ENCODE peak calls at places on chromosome 1, in nine cellular contexts. C, M, G, H, E, O, F, P and Y are unnamed samples.

GRCh38 chr1:236307437-236307836 is 25.7 kb upstream of the ERO1B start:
- DNase-seq in H (no peak), F (no peak), O (no peak), P (no peak), M (no peak), E (no peak), G (no peak), C (no peak), Y (no peak)

GRCh38 chr1:155186266-155186954 is 12.8 kb downstream of the TRIM46 start:
- DNase-seq in C (no peak), P (no peak), M (no peak), H (no peak), O (no peak), E (no peak), F (no peak), G (peak; percentile 3), Y (peak; percentile 47)

GRCh38 chr1:159856576-159856975 is 5.9 kb downstream of the VSIG8 start:
- DNase-seq in E (no peak), H (no peak), O (no peak), G (no peak), P (no peak), C (no peak), F (no peak), M (no peak), Y (no peak)

GRCh38 chr1:53559854-53560571 is 100.8 kb downstream of the DMRTB1 start:
- DNase-seq in O (no peak), H (no peak), C (no peak), F (no peak), E (no peak), P (no peak), G (no peak), M (no peak), Y (no peak)

GRCh38 chr1:242030071-242030470 is 31.2 kb upstream of the MAP1LC3C start:
- DNase-seq in P (no peak), H (no peak), M (no peak), G (no peak), C (no peak), O (no peak), E (no peak), F (no peak), Y (no peak)

GRCh38 chr1:19495816-19496528 is 10.6 kb upstream of the CAPZB start:
- DNase-seq in H (no peak), E (no peak), M (no peak), P (peak; percentile 56), O (no peak), C (no peak), G (no peak), F (peak; percentile 33), Y (no peak)

GRCh38 chr1:236394905-236395779 is 1.1 kb downstream of the EDARADD start:
- DNase-seq in M (no peak), F (no peak), H (no peak), C (no peak), O (no peak), P (peak; percentile 3), G (peak; percentile 16), E (peak; percentile 9), Y (peak; percentile 14)

GRCh38 chr1:2251363-2251762 is 23.2 kb downstream of the SKI start:
- DNase-seq in H (no peak), E (no peak), F (no peak), M (no peak), C (no peak), O (no peak), G (no peak), P (no peak), Y (no peak)

GRCh38 chr1:22024485-22025367 is 23.3 kb downstream of the CELA3A start:
- DNase-seq in H (peak; percentile 83), O (peak; percentile 54), C (no peak), E (peak; percentile 83), P (peak; percentile 86), M (peak; percentile 65), G (peak; percentile 33), F (peak; percentile 84), Y (no peak)

GRCh38 chr1:22021061-22021460 is 19.6 kb downstream of the CELA3A start:
- DNase-seq in E (no peak), H (no peak), O (no peak), G (no peak), P (no peak), F (no peak), C (no peak), M (no peak), Y (no peak)

DNA sequence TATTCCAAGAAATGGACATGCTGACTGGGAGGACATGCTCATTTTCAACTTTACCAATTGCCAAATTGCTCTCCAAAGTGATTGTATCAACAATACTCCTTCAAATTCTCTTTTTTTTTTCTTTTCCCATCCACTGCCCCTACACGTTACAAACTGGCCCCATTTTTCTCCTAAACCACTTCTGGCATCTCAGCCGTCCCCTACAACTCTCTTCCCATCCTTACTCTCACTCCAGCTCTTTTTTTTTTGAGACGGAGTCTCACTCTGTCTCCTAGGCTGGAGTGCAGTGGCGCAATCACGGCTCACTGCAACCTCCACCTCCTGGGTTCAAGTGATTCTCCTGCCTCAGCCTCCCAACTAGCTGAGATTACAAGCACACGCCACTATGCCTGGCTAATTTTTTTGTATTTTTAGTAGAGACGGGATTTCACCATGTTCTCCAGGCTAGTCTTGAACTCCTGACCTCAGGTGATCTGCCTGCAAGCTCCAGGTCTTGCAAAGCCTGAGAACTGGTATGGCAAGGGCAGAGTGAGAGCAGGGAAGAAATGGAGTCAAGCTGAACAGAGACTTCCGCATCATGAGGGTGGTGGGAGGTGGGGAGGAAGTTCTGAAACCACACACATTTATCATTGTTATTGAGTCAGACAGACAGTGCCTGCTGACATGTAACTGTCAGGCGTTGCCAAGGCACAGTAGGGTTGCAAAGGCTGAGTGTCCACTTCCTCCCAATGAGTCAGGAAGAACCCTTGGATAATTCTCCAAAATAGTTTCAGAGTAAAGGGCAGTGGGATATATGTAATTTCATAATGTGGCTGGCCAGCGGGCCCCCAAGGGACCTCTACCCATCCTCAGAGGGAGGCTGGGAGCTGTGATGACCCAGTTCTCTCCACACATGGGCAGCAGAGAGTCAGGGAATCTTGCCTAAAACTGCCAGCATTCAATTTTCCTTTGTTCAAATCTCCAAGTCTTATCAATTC is 17.4 kb downstream of the CELA3A start:
- DNase-seq in G (no peak), P (peak; percentile 81), H (no peak), F (peak; percentile 77), E (peak; percentile 95), M (no peak), O (no peak), C (peak; percentile 84), Y (peak; percentile 72)
- TF ChIP-seq CTCF in G (no peak), P (peak; percentile 53), H (peak; percentile 14), F (peak; percentile 61), E (peak; percentile 62), M (no peak), O (peak; percentile 52), C (peak; percentile 70), Y (no peak)

GRCh38 chr1:80534606-80535360 is 1266.0 kb upstream of the ADGRL2 start:
- DNase-seq in G (no peak), P (no peak), H (no peak), F (no peak), E (peak; percentile 8), O (peak; percentile 55), C (no peak), M (no peak), Y (peak; percentile 33)
- TF ChIP-seq CTCF in G (no peak), P (no peak), H (no peak), F (no peak), E (no peak), O (no peak), C (no peak), M (no peak), Y (no peak)

GRCh38 chr1:119987689-119988088 is 81.8 kb downstream of the NOTCH2 start:
- DNase-seq in P (no peak), G (no peak), H (no peak), C (no peak), O (no peak), E (no peak), M (no peak), F (no peak), Y (no peak)

GRCh38 chr1:119987112-119987511 is 82.3 kb downstream of the NOTCH2 start:
- DNase-seq in C (no peak), E (peak; percentile 98), P (peak; percentile 92), G (no peak), O (no peak), H (peak; percentile 3), M (peak; percentile 30), F (peak; percentile 87), Y (no peak)

GRCh38 chr1:119986007-119986497 is 83.4 kb downstream of the NOTCH2 start:
- DNase-seq in M (no peak), C (no peak), P (no peak), G (no peak), O (no peak), F (no peak), E (no peak), H (no peak), Y (no peak)

GRCh38 chr1:119984771-119985170 is 84.7 kb downstream of the NOTCH2 start:
- DNase-seq in P (no peak), F (no peak), M (no peak), O (no peak), G (no peak), H (no peak), C (no peak), E (no peak), Y (no peak)

DNA sequence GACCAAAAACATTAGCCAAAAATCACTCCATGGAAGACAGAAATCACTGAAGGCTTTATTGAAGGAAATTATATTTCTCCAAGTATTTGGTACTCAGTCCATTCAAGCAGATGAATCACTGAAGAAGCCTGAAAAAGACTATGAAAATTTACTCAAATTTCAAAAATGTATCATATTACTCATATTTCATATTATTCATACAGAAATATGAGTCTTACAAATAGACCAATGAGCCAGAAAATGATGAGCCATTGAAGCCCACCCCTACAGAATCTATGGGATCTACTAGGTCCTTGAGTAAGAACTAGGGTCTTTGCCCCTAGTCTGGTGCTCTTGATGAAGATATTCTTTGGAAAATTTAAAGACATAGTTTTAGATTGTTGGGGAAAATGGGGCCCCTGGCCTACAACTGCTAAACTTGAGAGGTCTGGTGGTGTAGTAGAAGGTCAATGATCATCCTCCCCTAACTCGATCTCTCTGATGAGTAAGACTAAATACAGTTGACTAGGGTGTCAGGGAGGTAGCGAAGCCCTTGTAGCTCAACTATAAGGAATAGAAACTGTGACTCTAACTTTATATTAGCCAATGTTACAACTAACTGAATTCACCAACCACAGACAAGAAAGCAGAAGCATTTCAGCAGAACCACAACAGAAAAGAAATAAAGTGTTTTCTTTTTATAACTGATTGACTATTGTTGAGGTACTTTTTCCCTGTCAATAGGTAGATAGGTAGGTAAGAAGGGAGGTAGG is 81.0 kb downstream of the NOTCH2 start:
- DNase-seq in P (no peak), G (no peak), H (no peak), C (no peak), M (no peak), F (no peak), O (no peak), E (peak; percentile 70), Y (no peak)
- TF ChIP-seq CTCF in P (no peak), G (no peak), H (no peak), C (no peak), M (no peak), F (no peak), O (no peak), E (no peak), Y (no peak)

DNA sequence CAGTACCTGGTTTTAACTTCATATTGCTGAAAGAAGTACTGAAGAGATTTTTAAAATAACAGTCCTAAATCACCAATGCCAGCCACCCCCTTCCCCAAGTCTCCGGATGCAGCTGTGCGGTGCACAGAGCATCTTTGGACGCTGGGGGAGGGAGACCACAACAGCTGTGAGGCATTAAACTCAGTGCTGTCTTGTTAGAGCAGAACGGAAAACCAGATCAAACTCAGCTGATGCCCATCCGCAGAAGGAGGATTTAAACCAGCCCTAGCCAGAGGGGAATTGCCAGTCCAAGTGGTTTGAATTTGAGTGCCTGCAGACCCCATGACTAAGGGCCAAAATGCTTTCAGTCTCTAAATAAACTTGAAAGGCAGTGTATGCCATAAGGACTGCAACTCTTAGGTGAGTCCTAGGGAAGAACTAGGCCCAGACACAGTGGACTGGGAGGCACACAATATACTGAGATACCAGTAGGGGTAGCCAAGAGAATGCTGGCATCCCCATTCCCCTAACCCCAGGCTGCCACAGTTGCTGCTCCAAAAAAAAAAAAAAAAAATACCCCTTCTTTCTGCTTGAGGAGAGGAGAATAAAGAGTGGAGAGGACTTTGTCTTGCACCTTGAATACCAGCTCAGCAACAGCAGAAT is 576.2 kb downstream of the NEGR1 start:
- DNase-seq in H (no peak), P (no peak), C (no peak), E (no peak), O (no peak), M (no peak), G (no peak), F (no peak), Y (no peak)
- TF ChIP-seq CTCF in H (no peak), P (no peak), C (no peak), E (no peak), O (no peak), M (no peak), G (no peak), F (no peak), Y (no peak)